ENCODE peak calls at places on chromosomes 5 and 9, in six cellular contexts. L, E, J, T, S and Z are unnamed samples.

GRCh38 chr9:13023498-13023897 is 248.7 kb downstream of the LURAP1L start:
- DNase-seq in L (peak; percentile 41), E (no peak), J (no peak), T (no peak), S (no peak), Z (peak; percentile 12)

GRCh38 chr9:136532799-136533774 is 12.8 kb downstream of the NOTCH1 start:
- DNase-seq in L (no peak), E (no peak), J (no peak), T (no peak), S (no peak), Z (no peak)

GRCh38 chr9:84266087-84266561 is 74.4 kb downstream of the SLC28A3 start:
- DNase-seq in L (no peak), E (no peak), J (no peak), T (no peak), S (peak; percentile 85), Z (no peak)

GRCh38 chr5:112921833-112922817 is at the start of gene REEP5:
- DNase-seq in L (peak; percentile 68), E (peak; percentile 53), J (peak; percentile 78), T (peak; percentile 94), S (peak; percentile 90), Z (no peak)

GRCh38 chr5:143166080-143166479 is 237.4 kb downstream of the NR3C1 start:
- DNase-seq in L (no peak), E (no peak), J (no peak), T (no peak), S (no peak), Z (no peak)

GRCh38 chr5:135174315-135175096 is 140.5 kb upstream of the PITX1 start:
- DNase-seq in L (no peak), E (no peak), J (no peak), T (no peak), S (peak; percentile 69), Z (no peak)

GRCh38 chr9:96022445-96023031 is 147.0 kb downstream of the ERCC6L2 start:
- DNase-seq in L (no peak), E (no peak), J (no peak), T (no peak), S (peak; percentile 75), Z (no peak)

GRCh38 chr9:32738501-32739172 is 44.7 kb upstream of the TMEM215 start:
- DNase-seq in L (no peak), E (no peak), J (no peak), T (no peak), S (no peak), Z (no peak)

GRCh38 chr5:173638126-173638525 is 21.7 kb upstream of the BOD1 start:
- DNase-seq in L (no peak), E (no peak), J (no peak), T (no peak), S (no peak), Z (no peak)

GRCh38 chr9:684055-684949 is 157.2 kb upstream of the DMRT1 start:
- DNase-seq in L (peak; percentile 58), E (peak; percentile 79), J (no peak), T (peak; percentile 31), S (peak; percentile 68), Z (no peak)

GRCh38 chr5:96344678-96345612 is 88.1 kb downstream of the PCSK1 start:
- DNase-seq in L (peak; percentile 92), E (peak; percentile 67), J (no peak), T (peak; percentile 47), S (peak; percentile 79), Z (peak; percentile 72)

GRCh38 chr9:35107337-35108290 is 4.7 kb upstream of the STOML2 start:
- DNase-seq in L (no peak), E (no peak), J (no peak), T (no peak), S (no peak), Z (no peak)

GRCh38 chr9:116550728-116551436 is 136.2 kb upstream of the TRIM32 start:
- DNase-seq in L (peak; percentile 83), E (peak; percentile 56), J (no peak), T (peak; percentile 23), S (peak; percentile 24), Z (no peak)